ENCODE peak calls at places on chromosomes 5 and 9, in ten cellular contexts. G, L, U, M, Y, O, W, Z, C and K are unnamed samples.

GRCh38 chr9:82206490-82206889 is 217.9 kb downstream of the SPATA31D1 start:
- DNase-seq in Z (peak; percentile 23), U (no peak), Y (no peak), O (no peak), W (no peak), L (no peak), M (no peak), C (no peak), G (no peak), K (no peak)

GRCh38 chr5:78927657-78928282 is 57.3 kb downstream of the ARSB start:
- DNase-seq in L (peak; percentile 57), O (peak; percentile 65), Y (peak; percentile 49), Z (no peak), M (peak; percentile 36), W (no peak), C (no peak), U (peak; percentile 48), G (peak; percentile 62), K (no peak)

GRCh38 chr9:135022191-135022870 is 65.1 kb upstream of the OLFM1 start:
- DNase-seq in O (no peak), M (no peak), C (no peak), W (no peak), Z (no peak), G (no peak), U (no peak), L (no peak), Y (no peak), K (no peak)

GRCh38 chr9:95509851-95510529 is 6.8 kb downstream of the PTCH1 start:
- DNase-seq in W (no peak), U (no peak), L (no peak), C (no peak), Y (no peak), M (no peak), O (peak; percentile 40), G (no peak), Z (no peak), K (no peak)

GRCh38 chr9:77013932-77014596 is 5.4 kb upstream of the FOXB2 start:
- DNase-seq in Y (no peak), L (peak; percentile 61), U (no peak), G (no peak), Z (peak; percentile 28), O (no peak), W (no peak), M (no peak), C (no peak), K (no peak)

GRCh38 chr5:14257995-14258403 is 114.9 kb downstream of the TRIO start:
- DNase-seq in W (no peak), Z (no peak), G (no peak), O (no peak), M (no peak), Y (no peak), U (no peak), C (peak; percentile 81), L (no peak), K (no peak)

GRCh38 chr9:121709798-121710197 is 58.4 kb downstream of the DAB2IP start:
- DNase-seq in Z (no peak), C (no peak), M (no peak), G (no peak), O (no peak), U (no peak), W (no peak), L (no peak), Y (no peak), K (no peak)

GRCh38 chr9:16434522-16434921 is 435.9 kb downstream of the BNC2 start:
- DNase-seq in C (no peak), Y (no peak), Z (no peak), U (no peak), O (no peak), L (no peak), W (no peak), M (no peak), G (no peak), K (no peak)

GRCh38 chr9:12765399-12765798 is 9.4 kb upstream of the LURAP1L start:
- DNase-seq in M (no peak), G (no peak), C (no peak), O (no peak), Y (no peak), W (no peak), U (no peak), Z (no peak), L (no peak), K (no peak)

GRCh38 chr5:150214289-150214688 is 24.4 kb downstream of the SLC6A7 start:
- DNase-seq in O (no peak), U (no peak), Z (no peak), C (no peak), L (no peak), G (no peak), Y (no peak), W (peak; percentile 55), M (no peak), K (no peak)

DNA sequence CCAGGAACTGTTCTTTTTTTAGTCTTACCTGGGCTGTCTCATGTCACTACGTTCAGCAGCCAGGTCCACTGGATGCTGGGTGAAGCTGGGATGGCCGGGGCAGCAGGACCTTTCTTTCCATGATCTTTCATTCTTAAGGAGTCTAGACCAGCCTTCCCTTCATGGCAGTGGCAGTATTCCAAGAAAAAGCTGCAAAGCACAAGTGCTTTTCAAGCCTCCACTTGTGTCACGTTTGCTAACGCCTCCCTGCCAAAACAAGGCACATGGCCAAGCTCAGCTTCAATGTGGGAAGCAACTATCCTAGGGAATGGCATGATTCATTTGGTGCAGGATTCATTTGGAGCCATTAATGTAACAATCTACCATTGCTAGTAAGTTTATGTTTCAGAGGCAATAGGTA is 94.8 kb downstream of the RCL1 start:
- DNase-seq in L (no peak), C (no peak), W (no peak), M (no peak), G (no peak), Z (no peak), O (no peak), Y (no peak), U (no peak), K (no peak)
- TF ChIP-seq MAX in L (no peak), C (no peak), W (no peak), M (no peak), G (no peak), Z (no peak), O (no peak), Y (no peak), U (no peak), K (no peak)

DNA sequence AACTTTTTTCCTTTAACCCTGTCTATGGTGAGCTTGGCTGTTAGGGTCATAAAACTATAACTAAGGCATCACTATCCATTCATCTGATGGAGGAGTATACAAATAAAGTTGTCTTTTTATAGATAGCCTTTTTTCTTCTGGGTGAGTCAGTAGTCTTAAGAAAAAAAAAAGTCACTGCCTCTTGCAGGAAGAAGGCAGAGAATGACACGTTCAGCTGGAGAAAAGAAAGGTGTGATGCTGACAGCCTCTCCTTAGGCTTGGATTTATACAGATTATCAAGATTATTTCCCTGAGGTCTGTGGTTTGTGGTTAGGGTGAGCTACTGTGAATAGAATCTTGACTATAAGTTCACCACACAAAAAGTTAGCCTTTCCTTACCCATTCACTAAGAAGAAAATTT is 23.0 kb downstream of the EPB41L4B start:
- DNase-seq in Z (no peak), M (peak; percentile 26), G (no peak), W (no peak), C (no peak), U (no peak), Y (no peak), L (no peak), O (no peak), K (peak; percentile 44)
- TF ChIP-seq MAX in Z (no peak), M (no peak), G (no peak), W (no peak), C (no peak), U (no peak), Y (no peak), L (no peak), O (no peak), K (no peak)

GRCh38 chr9:122780026-122780425 is 8.7 kb upstream of the OR5C1 start:
- DNase-seq in G (no peak), Z (no peak), Y (no peak), O (no peak), W (no peak), L (no peak), C (no peak), U (no peak), M (no peak), K (no peak)

GRCh38 chr9:122781671-122782070 is 7.1 kb upstream of the OR5C1 start:
- DNase-seq in M (no peak), L (no peak), U (no peak), G (no peak), C (no peak), O (no peak), Z (no peak), Y (no peak), W (no peak), K (no peak)

GRCh38 chr9:122779181-122779580 is 9.6 kb upstream of the OR5C1 start:
- DNase-seq in L (no peak), G (no peak), O (no peak), C (no peak), M (no peak), W (no peak), Z (no peak), U (no peak), Y (no peak), K (no peak)

GRCh38 chr9:122777052-122777451 is 11.7 kb upstream of the OR5C1 start:
- DNase-seq in L (no peak), C (no peak), G (no peak), M (no peak), Z (no peak), Y (no peak), U (no peak), O (no peak), W (no peak), K (no peak)

DNA sequence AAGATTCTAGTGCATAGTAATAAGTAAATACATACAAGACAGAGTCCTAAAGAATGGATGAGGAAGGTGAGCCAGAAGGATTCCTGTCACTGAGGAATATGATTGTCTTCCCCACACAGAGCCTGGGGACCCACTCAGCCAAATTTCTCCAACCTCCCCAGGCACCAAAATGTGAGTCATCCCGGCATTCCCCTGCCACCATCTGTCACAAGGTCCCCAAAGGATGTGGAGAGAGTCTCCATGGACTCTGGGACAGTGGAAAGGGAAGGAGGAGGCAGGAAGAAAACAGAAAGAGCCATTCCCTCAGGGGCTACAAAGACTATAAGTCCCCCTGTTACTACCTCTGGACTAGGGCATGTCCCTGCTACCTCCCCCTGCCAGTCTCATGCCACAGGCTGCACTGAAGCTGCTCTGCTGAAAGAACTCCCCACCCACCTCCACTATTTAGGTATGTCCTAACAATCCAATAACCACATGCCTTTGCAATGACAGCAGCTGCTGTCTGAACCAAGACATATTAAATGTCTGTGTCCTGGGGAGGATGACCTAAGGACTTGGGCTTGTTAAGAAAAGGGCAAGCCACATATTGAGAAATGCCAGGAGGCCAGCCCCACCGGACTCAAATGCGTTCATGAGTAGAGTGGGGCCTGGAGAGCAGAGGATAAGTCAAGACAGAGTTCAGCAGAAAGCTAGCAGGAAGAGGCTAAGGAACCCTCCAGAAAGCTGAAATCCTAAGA is 10.6 kb upstream of the OR5C1 start:
- DNase-seq in Y (no peak), M (peak; percentile 48), U (no peak), L (no peak), Z (no peak), W (no peak), C (no peak), G (no peak), O (no peak), K (no peak)
- TF ChIP-seq MAX in Y (no peak), M (no peak), U (no peak), L (no peak), Z (no peak), W (no peak), C (no peak), G (no peak), O (no peak), K (no peak)

DNA sequence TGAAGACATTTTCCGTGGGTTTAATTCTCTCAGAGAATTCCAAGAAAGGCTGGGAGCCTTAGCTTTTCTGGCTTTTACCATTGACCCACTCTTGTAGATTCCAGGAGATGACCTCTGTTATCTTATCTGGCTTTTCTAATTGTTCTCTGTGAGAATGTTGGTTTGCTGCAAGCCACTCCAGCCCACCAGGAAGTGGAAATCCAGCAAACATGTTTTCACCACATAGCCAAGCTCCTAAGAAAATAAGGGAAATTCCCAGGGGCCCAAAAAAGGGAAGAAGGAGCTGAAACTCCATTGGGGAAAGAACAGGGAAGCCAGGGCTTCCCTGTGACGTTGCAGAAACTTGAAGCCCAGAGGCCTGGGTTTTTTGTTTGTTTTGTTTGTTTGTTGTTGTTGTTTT is 19.7 kb downstream of the GPR107 start:
- DNase-seq in W (no peak), U (no peak), Z (no peak), L (no peak), M (no peak), Y (no peak), C (no peak), O (peak; percentile 94), G (peak; percentile 21), K (no peak)
- TF ChIP-seq MAX in W (no peak), U (no peak), Z (no peak), L (no peak), M (no peak), Y (no peak), C (no peak), O (no peak), G (no peak), K (no peak)